ENCODE peak calls at places on chromosomes 6 and 20, in nine cellular contexts. One of them, this sample, is unnamed.
A peak's percentile ranks its signal among the peaks of the same experiment; 100 is the strongest.

GRCh38 chr6:146028250-146028789 is 542 bp upstream of the GRM1 start:
- DNase-seq in ovary: peak; percentile 25
- DNase-seq in GM12878: no peak
- DNase-seq in body of pancreas: peak; percentile 73
- DNase-seq in IMR-90: peak; percentile 42
- DNase-seq in erythroblast: peak; percentile 47
- DNase-seq in HCT116: no peak
- DNase-seq in endothelial cell of umbilical vein: peak; percentile 52
- DNase-seq in thyroid gland: peak; percentile 64
- DNase-seq in this sample: no peak

GRCh38 chr6:134078166-134078565 is 25.7 kb upstream of the SLC2A12 start:
- DNase-seq in endothelial cell of umbilical vein: no peak
- DNase-seq in thyroid gland: no peak
- DNase-seq in erythroblast: no peak
- DNase-seq in ovary: no peak
- DNase-seq in GM12878: no peak
- DNase-seq in IMR-90: no peak
- DNase-seq in body of pancreas: no peak
- DNase-seq in HCT116: no peak
- DNase-seq in this sample: no peak

GRCh38 chr6:45472383-45472782 is 94.6 kb upstream of the SUPT3H start:
- DNase-seq in HCT116: no peak
- DNase-seq in ovary: peak; percentile 35
- DNase-seq in GM12878: no peak
- DNase-seq in thyroid gland: no peak
- DNase-seq in endothelial cell of umbilical vein: no peak
- DNase-seq in IMR-90: peak; percentile 51
- DNase-seq in body of pancreas: no peak
- DNase-seq in erythroblast: no peak
- DNase-seq in this sample: no peak

GRCh38 chr6:79868098-79868722 is 79.1 kb downstream of the ELOVL4 start:
- DNase-seq in GM12878: peak; percentile 20
- DNase-seq in endothelial cell of umbilical vein: peak; percentile 81
- DNase-seq in thyroid gland: peak; percentile 9
- DNase-seq in HCT116: peak; percentile 76
- DNase-seq in IMR-90: peak; percentile 62
- DNase-seq in body of pancreas: peak; percentile 48
- DNase-seq in ovary: no peak
- DNase-seq in erythroblast: peak; percentile 77
- DNase-seq in this sample: peak; percentile 33

GRCh38 chr6:68757821-68758220 is 122.7 kb downstream of the ADGRB3 start:
- DNase-seq in IMR-90: no peak
- DNase-seq in GM12878: no peak
- DNase-seq in endothelial cell of umbilical vein: no peak
- DNase-seq in HCT116: no peak
- DNase-seq in ovary: no peak
- DNase-seq in thyroid gland: no peak
- DNase-seq in erythroblast: no peak
- DNase-seq in body of pancreas: no peak
- DNase-seq in this sample: no peak

GRCh38 chr6:116450769-116451740 is 10.1 kb upstream of the CALHM6 start:
- DNase-seq in ovary: no peak
- DNase-seq in thyroid gland: peak; percentile 62
- DNase-seq in body of pancreas: peak; percentile 53
- DNase-seq in GM12878: peak; percentile 52
- DNase-seq in endothelial cell of umbilical vein: peak; percentile 3
- DNase-seq in IMR-90: no peak
- DNase-seq in HCT116: no peak
- DNase-seq in erythroblast: no peak
- DNase-seq in this sample: no peak

GRCh38 chr6:70616728-70617260 is 50.1 kb downstream of the SDHAF4 start:
- DNase-seq in IMR-90: no peak
- DNase-seq in thyroid gland: no peak
- DNase-seq in endothelial cell of umbilical vein: no peak
- DNase-seq in HCT116: no peak
- DNase-seq in GM12878: no peak
- DNase-seq in ovary: no peak
- DNase-seq in erythroblast: no peak
- DNase-seq in body of pancreas: no peak
- DNase-seq in this sample: no peak

GRCh38 chr6:44771647-44772415 is 384.3 kb downstream of the CDC5L start:
- DNase-seq in GM12878: no peak
- DNase-seq in HCT116: no peak
- DNase-seq in erythroblast: no peak
- DNase-seq in IMR-90: no peak
- DNase-seq in body of pancreas: no peak
- DNase-seq in endothelial cell of umbilical vein: no peak
- DNase-seq in thyroid gland: peak; percentile 8
- DNase-seq in ovary: no peak
- DNase-seq in this sample: no peak

GRCh38 chr6:159169557-159170332 is 545 bp downstream of the FNDC1 start:
- DNase-seq in body of pancreas: peak; percentile 8
- DNase-seq in GM12878: no peak
- DNase-seq in HCT116: no peak
- DNase-seq in thyroid gland: peak; percentile 82
- DNase-seq in endothelial cell of umbilical vein: peak; percentile 2
- DNase-seq in IMR-90: peak; percentile 14
- DNase-seq in erythroblast: no peak
- DNase-seq in ovary: no peak
- DNase-seq in this sample: no peak

GRCh38 chr6:108560463-108561308 is at the start of gene FOXO3:
- DNase-seq in GM12878: no peak
- DNase-seq in endothelial cell of umbilical vein: peak; percentile 90
- DNase-seq in body of pancreas: peak; percentile 96
- DNase-seq in IMR-90: peak; percentile 80
- DNase-seq in HCT116: peak; percentile 76
- DNase-seq in erythroblast: peak; percentile 88
- DNase-seq in ovary: peak; percentile 94
- DNase-seq in thyroid gland: peak; percentile 96
- DNase-seq in this sample: peak; percentile 61

GRCh38 chr6:67358241-67358640 is 1276.8 kb upstream of the ADGRB3 start:
- DNase-seq in endothelial cell of umbilical vein: no peak
- DNase-seq in GM12878: no peak
- DNase-seq in body of pancreas: no peak
- DNase-seq in ovary: no peak
- DNase-seq in thyroid gland: no peak
- DNase-seq in IMR-90: no peak
- DNase-seq in HCT116: no peak
- DNase-seq in erythroblast: no peak
- DNase-seq in this sample: no peak

GRCh38 chr6:170024940-170025339 is 265.9 kb downstream of the DLL1 start:
- DNase-seq in HCT116: no peak
- DNase-seq in body of pancreas: peak; percentile 59
- DNase-seq in ovary: peak; percentile 74
- DNase-seq in endothelial cell of umbilical vein: no peak
- DNase-seq in GM12878: no peak
- DNase-seq in erythroblast: no peak
- DNase-seq in IMR-90: peak; percentile 58
- DNase-seq in thyroid gland: peak; percentile 60
- DNase-seq in this sample: no peak

GRCh38 chr20:34567885-34568865 is 9.7 kb downstream of the MAP1LC3A start:
- DNase-seq in IMR-90: no peak
- DNase-seq in thyroid gland: no peak
- DNase-seq in ovary: no peak
- DNase-seq in erythroblast: no peak
- DNase-seq in body of pancreas: no peak
- DNase-seq in HCT116: no peak
- DNase-seq in GM12878: no peak
- DNase-seq in endothelial cell of umbilical vein: no peak
- DNase-seq in this sample: no peak

GRCh38 chr6:108798672-108799355 is 49.4 kb upstream of the ARMC2 start:
- DNase-seq in body of pancreas: peak; percentile 41
- DNase-seq in GM12878: no peak
- DNase-seq in endothelial cell of umbilical vein: peak; percentile 49
- DNase-seq in thyroid gland: peak; percentile 20
- DNase-seq in HCT116: no peak
- DNase-seq in IMR-90: no peak
- DNase-seq in erythroblast: peak; percentile 24
- DNase-seq in ovary: no peak
- DNase-seq in this sample: no peak

GRCh38 chr20:47336013-47336754 is 20.3 kb downstream of the ZMYND8 start:
- DNase-seq in erythroblast: no peak
- DNase-seq in endothelial cell of umbilical vein: no peak
- DNase-seq in GM12878: no peak
- DNase-seq in body of pancreas: no peak
- DNase-seq in HCT116: no peak
- DNase-seq in IMR-90: peak; percentile 87
- DNase-seq in ovary: peak; percentile 36
- DNase-seq in thyroid gland: no peak
- DNase-seq in this sample: no peak

GRCh38 chr20:20628314-20628713 is 84.1 kb downstream of the RALGAPA2 start:
- DNase-seq in IMR-90: no peak
- DNase-seq in GM12878: no peak
- DNase-seq in ovary: no peak
- DNase-seq in endothelial cell of umbilical vein: no peak
- DNase-seq in erythroblast: no peak
- DNase-seq in thyroid gland: peak; percentile 77
- DNase-seq in body of pancreas: no peak
- DNase-seq in HCT116: no peak
- DNase-seq in this sample: no peak

GRCh38 chr6:169906004-169906740 is 154.8 kb downstream of the ERMARD start:
- DNase-seq in erythroblast: no peak
- DNase-seq in endothelial cell of umbilical vein: peak; percentile 30
- DNase-seq in ovary: no peak
- DNase-seq in body of pancreas: no peak
- DNase-seq in HCT116: no peak
- DNase-seq in IMR-90: no peak
- DNase-seq in thyroid gland: no peak
- DNase-seq in GM12878: no peak
- DNase-seq in this sample: no peak

GRCh38 chr6:46090115-46091079 is 39.4 kb upstream of the ENPP4 start:
- DNase-seq in erythroblast: peak; percentile 46
- DNase-seq in ovary: peak; percentile 23
- DNase-seq in thyroid gland: peak; percentile 70
- DNase-seq in GM12878: peak; percentile 17
- DNase-seq in HCT116: peak; percentile 41
- DNase-seq in endothelial cell of umbilical vein: peak; percentile 58
- DNase-seq in IMR-90: peak; percentile 34
- DNase-seq in body of pancreas: peak; percentile 71
- DNase-seq in this sample: peak; percentile 20

GRCh38 chr6:165220030-165220429 is 89.4 kb downstream of the C6orf118 start:
- DNase-seq in HCT116: no peak
- DNase-seq in IMR-90: no peak
- DNase-seq in thyroid gland: no peak
- DNase-seq in ovary: no peak
- DNase-seq in GM12878: no peak
- DNase-seq in endothelial cell of umbilical vein: no peak
- DNase-seq in body of pancreas: no peak
- DNase-seq in erythroblast: no peak
- DNase-seq in this sample: no peak

GRCh38 chr6:12222405-12223366 is 67.5 kb upstream of the EDN1 start:
- DNase-seq in body of pancreas: no peak
- DNase-seq in HCT116: no peak
- DNase-seq in ovary: no peak
- DNase-seq in thyroid gland: no peak
- DNase-seq in IMR-90: no peak
- DNase-seq in endothelial cell of umbilical vein: no peak
- DNase-seq in erythroblast: no peak
- DNase-seq in GM12878: no peak
- DNase-seq in this sample: no peak
- TF ChIP-seq POLR2A in body of pancreas: no peak
- TF ChIP-seq POLR2A in HCT116: no peak
- TF ChIP-seq POLR2A in ovary: no peak
- TF ChIP-seq POLR2A in thyroid gland: no peak
- TF ChIP-seq POLR2A in IMR-90: no peak
- TF ChIP-seq POLR2A in endothelial cell of umbilical vein: no peak
- TF ChIP-seq POLR2A in erythroblast: no peak
- TF ChIP-seq POLR2A in GM12878: no peak
- TF ChIP-seq POLR2A in this sample: no peak

GRCh38 chr6:7541175-7542064 is at the start of gene DSP:
- DNase-seq in HCT116: peak; percentile 48
- DNase-seq in ovary: peak; percentile 10
- DNase-seq in IMR-90: no peak
- DNase-seq in body of pancreas: peak; percentile 95
- DNase-seq in thyroid gland: peak; percentile 91
- DNase-seq in GM12878: no peak
- DNase-seq in endothelial cell of umbilical vein: peak; percentile 15
- DNase-seq in erythroblast: peak; percentile 37
- DNase-seq in this sample: no peak
- TF ChIP-seq POLR2A in HCT116: peak; percentile 68
- TF ChIP-seq POLR2A in ovary: no peak
- TF ChIP-seq POLR2A in IMR-90: peak; percentile 64
- TF ChIP-seq POLR2A in body of pancreas: peak; percentile 99
- TF ChIP-seq POLR2A in thyroid gland: peak; percentile 86
- TF ChIP-seq POLR2A in GM12878: no peak
- TF ChIP-seq POLR2A in endothelial cell of umbilical vein: no peak
- TF ChIP-seq POLR2A in erythroblast: no peak
- TF ChIP-seq POLR2A in this sample: no peak

GRCh38 chr6:38701551-38701950 is 1.4 kb downstream of the GLO1 start:
- DNase-seq in ovary: no peak
- DNase-seq in HCT116: no peak
- DNase-seq in thyroid gland: no peak
- DNase-seq in endothelial cell of umbilical vein: no peak
- DNase-seq in IMR-90: no peak
- DNase-seq in GM12878: no peak
- DNase-seq in body of pancreas: no peak
- DNase-seq in erythroblast: no peak
- DNase-seq in this sample: no peak

GRCh38 chr6:38703949-38704348 is 1.0 kb upstream of the GLO1 start:
- DNase-seq in HCT116: no peak
- DNase-seq in thyroid gland: no peak
- DNase-seq in GM12878: no peak
- DNase-seq in endothelial cell of umbilical vein: no peak
- DNase-seq in body of pancreas: no peak
- DNase-seq in erythroblast: no peak
- DNase-seq in IMR-90: no peak
- DNase-seq in ovary: no peak
- DNase-seq in this sample: no peak

GRCh38 chr6:38697846-38698245 is 5.1 kb downstream of the GLO1 start:
- DNase-seq in thyroid gland: no peak
- DNase-seq in erythroblast: no peak
- DNase-seq in ovary: no peak
- DNase-seq in endothelial cell of umbilical vein: no peak
- DNase-seq in body of pancreas: no peak
- DNase-seq in HCT116: no peak
- DNase-seq in GM12878: no peak
- DNase-seq in IMR-90: no peak
- DNase-seq in this sample: no peak

GRCh38 chr6:38705924-38706323 is 3.0 kb upstream of the GLO1 start:
- DNase-seq in ovary: no peak
- DNase-seq in endothelial cell of umbilical vein: no peak
- DNase-seq in GM12878: no peak
- DNase-seq in HCT116: no peak
- DNase-seq in thyroid gland: no peak
- DNase-seq in IMR-90: no peak
- DNase-seq in body of pancreas: no peak
- DNase-seq in erythroblast: no peak
- DNase-seq in this sample: no peak

GRCh38 chr6:38702471-38703397 is at the start of gene GLO1:
- DNase-seq in body of pancreas: peak; percentile 99
- DNase-seq in thyroid gland: peak; percentile 98
- DNase-seq in GM12878: peak; percentile 96
- DNase-seq in endothelial cell of umbilical vein: peak; percentile 99
- DNase-seq in ovary: peak; percentile 97
- DNase-seq in HCT116: peak; percentile 97
- DNase-seq in IMR-90: peak; percentile 99
- DNase-seq in erythroblast: peak; percentile 98
- DNase-seq in this sample: peak; percentile 95
- TF ChIP-seq POLR2A in body of pancreas: peak; percentile 96
- TF ChIP-seq POLR2A in thyroid gland: no peak
- TF ChIP-seq POLR2A in GM12878: peak; percentile 100
- TF ChIP-seq POLR2A in endothelial cell of umbilical vein: peak; percentile 74
- TF ChIP-seq POLR2A in ovary: peak; percentile 94
- TF ChIP-seq POLR2A in HCT116: peak; percentile 91
- TF ChIP-seq POLR2A in IMR-90: peak; percentile 94
- TF ChIP-seq POLR2A in erythroblast: peak; percentile 93
- TF ChIP-seq POLR2A in this sample: peak; percentile 85

GRCh38 chr20:3209023-3209945 is at the start of gene ITPA:
- DNase-seq in erythroblast: peak; percentile 77
- DNase-seq in IMR-90: peak; percentile 20
- DNase-seq in HCT116: no peak
- DNase-seq in ovary: peak; percentile 28
- DNase-seq in GM12878: no peak
- DNase-seq in thyroid gland: peak; percentile 54
- DNase-seq in body of pancreas: peak; percentile 56
- DNase-seq in endothelial cell of umbilical vein: peak; percentile 40
- DNase-seq in this sample: peak; percentile 68
- TF ChIP-seq POLR2A in erythroblast: peak; percentile 57
- TF ChIP-seq POLR2A in IMR-90: peak; percentile 26
- TF ChIP-seq POLR2A in HCT116: peak; percentile 44
- TF ChIP-seq POLR2A in ovary: no peak
- TF ChIP-seq POLR2A in GM12878: peak; percentile 86
- TF ChIP-seq POLR2A in thyroid gland: no peak
- TF ChIP-seq POLR2A in body of pancreas: no peak
- TF ChIP-seq POLR2A in endothelial cell of umbilical vein: peak; percentile 34
- TF ChIP-seq POLR2A in this sample: peak; percentile 62

This sample was measured in H54.